ENCODE peak calls at places on chromosomes 7 and 10, in six cellular contexts. D is GM12878, Q is HCT116, U is K562, J is HepG2, T is A549. X is an unnamed sample.

GRCh38 chr7:25864511-25864910 is 287.5 kb upstream of the NFE2L3 start:
- DNase-seq in U (no peak), J (no peak), Q (no peak), D (no peak), T (no peak), X (no peak)

GRCh38 chr10:87579563-87579962 is 74.9 kb downstream of the MINPP1 start:
- DNase-seq in D (no peak), Q (no peak), J (no peak), U (no peak), T (no peak), X (no peak)

GRCh38 chr10:74096777-74097176 is 53.9 kb downstream of the AP3M1 start:
- DNase-seq in D (peak), J (no peak), Q (no peak), U (no peak), T (no peak), X (no peak)

GRCh38 chr7:92636018-92636560 is 45.9 kb upstream of the FAM133B start:
- DNase-seq in U (no peak), Q (no peak), T (no peak), J (no peak), D (no peak), X (no peak)

GRCh38 chr10:130038019-130038555 is 72.5 kb downstream of the C10orf143 start:
- DNase-seq in Q (no peak), D (no peak), T (no peak), U (no peak), J (no peak), X (no peak)

GRCh38 chr7:86790383-86790782 is 146.7 kb downstream of the GRM3 start:
- DNase-seq in J (no peak), U (no peak), Q (no peak), T (no peak), D (no peak), X (no peak)

GRCh38 chr7:90560730-90561129 is 35.4 kb upstream of the CDK14 start:
- DNase-seq in J (no peak), D (no peak), Q (no peak), T (no peak), U (no peak), X (no peak)

GRCh38 chr7:78489851-78490250 is 691.3 kb downstream of the PHTF2 start:
- DNase-seq in T (no peak), Q (no peak), D (no peak), J (no peak), U (no peak), X (no peak)

GRCh38 chr7:51369746-51370145 is 53.1 kb upstream of the COBL start:
- DNase-seq in T (no peak), Q (no peak), U (no peak), J (no peak), D (no peak), X (no peak)

GRCh38 chr7:114789161-114789560 is 132.7 kb upstream of the MDFIC start:
- DNase-seq in T (no peak), U (no peak), Q (no peak), D (no peak), J (no peak), X (no peak)

GRCh38 chr10:97025613-97026242 is 160.0 kb downstream of the SLIT1 start:
- DNase-seq in D (peak), T (peak), J (peak), U (peak), Q (peak), X (peak)

GRCh38 chr10:110870823-110871235 is 899 bp upstream of the PDCD4 start:
- DNase-seq in D (no peak), T (no peak), J (no peak), U (no peak), Q (no peak), X (no peak)

GRCh38 chr7:130683026-130683425 is 3.3 kb downstream of the TSGA13 start:
- DNase-seq in Q (no peak), D (no peak), T (no peak), U (no peak), J (no peak), X (no peak)

GRCh38 chr10:126101744-126102143 is 205.4 kb downstream of the FANK1 start:
- DNase-seq in D (peak), Q (no peak), U (no peak), T (no peak), J (no peak), X (peak)

GRCh38 chr7:134931487-134931886 is 54.8 kb upstream of the AGBL3 start:
- DNase-seq in T (no peak), U (no peak), D (no peak), Q (no peak), J (no peak), X (no peak)
- TF ChIP-seq REST in T (no peak), U (no peak), D (no peak), Q (no peak), J (no peak), X (no peak)

DNA sequence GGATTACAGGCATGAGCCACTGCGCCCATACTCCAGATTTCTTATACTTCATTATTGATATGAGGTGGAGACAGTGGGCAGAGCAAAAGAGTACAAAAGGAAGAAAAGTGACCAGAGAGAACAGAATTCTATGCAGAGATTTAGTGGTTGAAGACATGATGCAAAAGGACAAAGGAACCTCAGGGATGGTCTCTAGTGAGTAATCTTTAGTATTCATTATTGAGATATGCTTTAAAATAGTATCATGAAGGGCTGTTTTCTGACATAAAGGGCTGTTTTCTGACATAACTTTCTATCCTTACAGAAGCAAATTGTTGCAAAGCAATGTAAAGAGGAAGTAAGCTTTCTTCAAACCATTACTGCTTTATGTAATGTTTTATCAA is 81.1 kb upstream of the OIT3 start:
- DNase-seq in T (no peak), D (no peak), J (no peak), U (no peak), Q (no peak), X (no peak)
- H3K4me3 ChIP-seq in T (no peak), D (no peak), J (no peak), U (no peak), Q (no peak), X (no peak)

DNA sequence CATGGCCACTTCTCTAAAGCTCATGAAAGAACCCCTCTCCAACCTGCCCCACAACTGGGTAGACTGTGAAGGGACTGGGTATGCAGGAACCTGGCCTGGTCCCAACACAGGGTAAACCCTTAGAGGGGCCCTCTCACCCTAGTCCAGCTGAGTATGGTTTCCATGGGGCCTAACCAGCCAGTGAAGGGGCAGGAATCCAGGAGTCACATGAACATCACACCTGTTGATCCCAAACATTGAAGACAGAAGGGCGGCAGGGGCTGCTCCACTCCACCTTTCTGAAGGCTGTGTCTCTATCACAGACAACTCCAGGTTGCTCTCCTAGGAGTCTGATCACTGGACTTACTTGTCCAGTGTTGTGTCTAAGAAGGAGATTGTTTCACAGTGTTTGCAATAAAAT is 30.8 kb downstream of the GRID1 start:
- DNase-seq in Q (no peak), U (no peak), J (no peak), T (no peak), D (no peak), X (no peak)
- TF ChIP-seq REST in Q (no peak), U (no peak), J (no peak), T (no peak), D (no peak), X (no peak)

GRCh38 chr7:48837266-48837665 is 87.1 kb upstream of the CDC14C start:
- DNase-seq in Q (no peak), D (no peak), U (no peak), T (no peak), J (no peak), X (no peak)

GRCh38 chr7:48832303-48832845 is 92.0 kb upstream of the CDC14C start:
- DNase-seq in D (no peak), J (no peak), T (no peak), U (no peak), Q (no peak), X (no peak)
- H3K4me3 ChIP-seq in D (no peak), J (no peak), T (no peak), U (no peak), Q (no peak), X (no peak)

DNA sequence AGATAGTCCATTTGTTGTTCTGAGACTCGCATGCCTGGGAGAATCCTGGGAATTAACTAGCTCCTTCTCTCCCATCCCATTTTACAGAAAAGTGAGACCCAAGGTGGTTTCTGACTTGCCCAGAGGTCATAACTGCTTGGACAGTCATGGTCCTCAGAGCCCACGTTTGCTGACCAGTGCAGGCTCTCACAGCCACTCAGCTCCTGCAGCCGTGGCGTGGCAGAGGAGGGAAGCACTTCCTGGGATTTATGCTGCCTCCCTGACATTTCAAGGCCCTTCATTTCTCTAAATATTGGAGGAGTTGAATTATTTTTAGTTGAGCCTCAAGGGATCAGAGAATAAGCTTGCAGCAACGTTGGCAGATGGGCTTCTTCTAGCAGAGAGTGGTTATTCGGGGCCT is 77.0 kb downstream of the LHPP start:
- DNase-seq in D (no peak), Q (no peak), J (no peak), T (no peak), U (no peak), X (no peak)
- TF ChIP-seq REST in D (no peak), Q (no peak), J (no peak), T (no peak), U (no peak), X (no peak)